ENCODE peak calls at places on chromosome 18, in four cellular contexts. Y is body of pancreas, U is cardiac muscle cell, Z is uterus. G is an unnamed sample.

GRCh38 chr18:51039138-51040112 is 9.4 kb downstream of the SMAD4 start:
- DNase-seq in U (no peak), Y (peak; percentile 49), Z (no peak), G (no peak)

GRCh38 chr18:48410095-48410920 is 1.1 kb upstream of the ZBTB7C start:
- DNase-seq in Y (peak; percentile 89), Z (peak; percentile 84), U (peak; percentile 96), G (peak; percentile 73)

GRCh38 chr18:35904389-35905037 is 68.0 kb upstream of the RMP24 start:
- DNase-seq in U (no peak), Z (no peak), Y (no peak), G (no peak)

GRCh38 chr18:23882616-23883276 is 131.8 kb upstream of the TTC39C start:
- DNase-seq in Y (no peak), U (no peak), Z (no peak), G (no peak)

GRCh38 chr18:54734059-54734458 is 94.2 kb upstream of the RAB27B start:
- DNase-seq in Z (no peak), U (no peak), Y (no peak), G (no peak)

GRCh38 chr18:14781671-14782070 is 33.7 kb downstream of the ANKRD30B start:
- DNase-seq in Z (no peak), U (no peak), Y (no peak), G (no peak)

GRCh38 chr18:33821503-33821902 is 243.5 kb downstream of the ASXL3 start:
- DNase-seq in Y (no peak), Z (no peak), U (no peak), G (no peak)

GRCh38 chr18:23982154-23983071 is 32.1 kb upstream of the TTC39C start:
- DNase-seq in Y (peak; percentile 41), Z (peak; percentile 70), U (no peak), G (no peak)

GRCh38 chr18:80197490-80197889 is 49.8 kb downstream of the PARD6G start:
- DNase-seq in U (no peak), Y (no peak), Z (no peak), G (no peak)

GRCh38 chr18:67468038-67468437 is 48.5 kb downstream of the DSEL start:
- DNase-seq in Y (no peak), Z (no peak), U (no peak), G (no peak)

GRCh38 chr18:22106536-22107292 is 62.7 kb upstream of the GATA6 start:
- DNase-seq in Y (peak; percentile 65), Z (no peak), U (no peak), G (no peak)

GRCh38 chr18:470661-471501 is 29.6 kb downstream of the COLEC12 start:
- DNase-seq in Z (no peak), Y (no peak), U (no peak), G (no peak)

GRCh38 chr18:48340502-48340901 is 68.7 kb downstream of the ZBTB7C start:
- DNase-seq in U (no peak), Z (no peak), Y (no peak), G (no peak)

GRCh38 chr18:49238433-49239042 is 221.9 kb downstream of the DYM start:
- DNase-seq in Z (no peak), U (peak; percentile 55), Y (no peak), G (no peak)

G was measured in NCI-H2081.